ENCODE peak calls at places on chromosomes 13 and 19, in five cellular contexts. Q is osteoblast, H is right cardiac atrium, N is K562, Y is tibial nerve. V is an unnamed sample. For H3K9me3 and H3K4me1, the result is how much of the 10 kb centered on the place peaks cover.

GRCh38 chr13:22915442-22916082 is 265.2 kb upstream of the SGCG start:
- DNase-seq in Y (no peak), H (peak), N (peak), Q (peak), V (peak)

GRCh38 chr19:48819366-48819816 is 8.6 kb upstream of the BCAT2 start:
- DNase-seq in H (peak), Y (peak), N (no peak), Q (no peak), V (peak)

GRCh38 chr13:46553521-46553885 is 533 bp downstream of the LRCH1 start:
- DNase-seq in H (no peak), Y (no peak), Q (no peak), N (peak), V (peak)

GRCh38 chr13:51584731-51585191 is 499 bp downstream of the WDFY2 start:
- DNase-seq in H (peak), Y (peak), N (peak), Q (peak), V (no peak)

GRCh38 chr19:33639034-33639681 is 17.4 kb downstream of the CHST8 start:
- DNase-seq in N (no peak), Q (no peak), H (no peak), Y (no peak), V (no peak)

GRCh38 chr13:29791508-29791907 is 58.9 kb downstream of the UBL3 start:
- DNase-seq in N (no peak), H (no peak), Y (no peak), Q (no peak), V (no peak)

GRCh38 chr13:46804391-46804815 is 7.4 kb upstream of the ESD start:
- DNase-seq in Q (peak), H (no peak), N (no peak), Y (no peak), V (no peak)

GRCh38 chr13:110477711-110478245 is 83.7 kb downstream of the RAB20 start:
- DNase-seq in N (no peak), Q (no peak), Y (no peak), H (no peak), V (no peak)

GRCh38 chr13:107457686-107458085 is 757.6 kb downstream of the LIG4 start:
- DNase-seq in Y (no peak), H (no peak), Q (no peak), N (no peak), V (no peak)

GRCh38 chr19:7871280-7871529 is 3.0 kb downstream of the PRR36 start:
- DNase-seq in Y (no peak), H (no peak), Q (no peak), N (no peak), V (no peak)

GRCh38 chr19:12938536-12939291 is at the start of gene CALR:
- DNase-seq in Y (no peak), H (no peak), N (no peak), Q (peak), V (no peak)

GRCh38 chr19:38274734-38275133 is 10.4 kb downstream of the SPINT2 start:
- DNase-seq in N (no peak), Q (peak), Y (no peak), H (peak), V (peak)

GRCh38 chr13:114050536-114051450 is 76.9 kb upstream of the C13orf46 start:
- DNase-seq in Q (no peak), Y (no peak), N (no peak), H (peak), V (no peak)

GRCh38 chr19:45311640-45312039 is 11.0 kb downstream of the CKM start:
- DNase-seq in N (no peak), Y (no peak), H (peak), Q (peak), V (peak)
- H3K4me3 ChIP-seq in N (no peak), Y (no peak), H (no peak), Q (no peak), V (no peak)

GRCh38 chr19:15684828-15685227 is 11.9 kb downstream of the CYP4F12 start:
- DNase-seq in Q (no peak), Y (no peak), N (peak), H (no peak), V (no peak)
- H3K9me3 ChIP-seq in Q (under half), Y (under half), N (under half), H (under half), V (under half)

DNA sequence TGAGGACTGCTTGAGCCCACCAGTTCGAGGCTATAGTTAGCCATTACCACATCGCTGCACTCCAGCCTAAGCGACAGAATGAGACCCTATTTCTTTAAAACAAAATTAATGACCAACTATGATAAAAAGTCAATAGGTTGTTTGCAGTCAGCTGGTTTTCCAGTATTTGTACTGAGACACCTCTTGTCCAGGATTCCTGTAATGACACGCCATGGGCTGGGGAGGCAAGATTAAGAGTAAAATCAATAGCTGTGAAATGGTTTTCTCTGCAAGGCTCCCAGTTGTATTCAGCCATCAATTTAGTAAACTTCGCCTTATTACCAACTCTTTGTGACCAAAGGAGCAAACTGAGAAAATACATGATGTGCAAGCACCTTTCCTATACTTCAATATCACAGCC is 29.5 kb downstream of the STK24 start:
- DNase-seq in N (no peak), H (no peak), Y (no peak), Q (no peak), V (no peak)
- H3K4me1 ChIP-seq in N (under half), H (under half), Y (under half), Q (under half), V (under half)

GRCh38 chr19:41941410-41942202 is 13.4 kb upstream of the ERFL start:
- DNase-seq in Q (peak), N (no peak), Y (no peak), H (peak), V (no peak)

GRCh38 chr19:41937976-41938375 is 9.7 kb upstream of the ERFL start:
- DNase-seq in N (no peak), H (peak), Y (no peak), Q (peak), V (no peak)

GRCh38 chr19:41939861-41940442 is 11.7 kb upstream of the ERFL start:
- DNase-seq in Y (no peak), N (peak), Q (peak), H (peak), V (no peak)

GRCh38 chr19:41937525-41937924 is 9.3 kb upstream of the ERFL start:
- DNase-seq in Y (no peak), N (no peak), Q (no peak), H (peak), V (no peak)

DNA sequence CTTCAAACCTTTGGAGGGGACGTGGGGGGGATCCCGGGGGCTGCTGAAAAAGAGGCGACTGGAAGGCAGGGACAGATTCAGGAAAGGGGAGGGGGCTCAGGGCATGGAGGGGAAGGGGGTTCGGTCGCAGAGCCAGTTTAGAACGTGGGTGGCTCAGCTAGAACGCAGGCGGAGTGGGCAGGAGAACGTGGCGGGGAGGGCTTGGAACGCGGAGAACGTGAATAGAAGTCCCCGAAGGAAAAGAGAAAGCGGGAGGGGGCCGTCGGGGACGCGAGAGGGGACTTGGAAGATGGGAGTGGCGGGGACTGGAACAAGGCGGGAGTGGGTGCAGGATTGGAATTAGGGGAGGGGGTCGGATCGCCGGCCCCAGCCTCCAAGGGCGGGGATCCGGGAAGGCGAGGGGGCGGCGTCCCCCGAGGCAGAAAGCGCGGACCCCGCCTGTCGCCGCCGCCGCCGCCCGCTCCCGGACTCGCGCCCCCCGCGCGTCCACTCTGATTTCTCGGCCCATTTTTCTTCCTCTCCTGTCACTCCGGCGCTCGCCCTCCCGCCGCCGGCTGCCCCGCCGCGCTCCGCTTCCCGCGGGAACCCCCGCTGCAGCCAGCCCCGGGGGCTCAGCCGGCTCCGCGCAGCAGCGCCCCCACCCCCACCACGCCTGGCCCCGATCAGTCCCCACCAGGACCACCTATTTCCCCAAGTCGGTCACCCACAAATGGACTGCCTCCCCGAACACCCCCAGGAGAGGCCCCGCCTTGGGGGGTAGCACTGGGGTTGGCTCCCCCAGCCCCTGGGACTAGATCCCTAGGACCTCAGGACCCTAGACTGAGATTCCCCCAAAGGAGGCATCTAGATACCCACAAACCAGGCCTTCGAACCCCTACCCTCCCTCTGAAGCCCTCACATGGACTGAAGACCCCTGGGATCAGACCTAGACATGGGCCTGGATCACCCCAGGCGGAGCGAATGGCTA is 12.5 kb upstream of the ERFL start:
- DNase-seq in N (peak), Q (peak), H (peak), Y (no peak), V (no peak)
- H3K4me3 ChIP-seq in N (peak), Q (peak), H (peak), Y (peak), V (peak)

DNA sequence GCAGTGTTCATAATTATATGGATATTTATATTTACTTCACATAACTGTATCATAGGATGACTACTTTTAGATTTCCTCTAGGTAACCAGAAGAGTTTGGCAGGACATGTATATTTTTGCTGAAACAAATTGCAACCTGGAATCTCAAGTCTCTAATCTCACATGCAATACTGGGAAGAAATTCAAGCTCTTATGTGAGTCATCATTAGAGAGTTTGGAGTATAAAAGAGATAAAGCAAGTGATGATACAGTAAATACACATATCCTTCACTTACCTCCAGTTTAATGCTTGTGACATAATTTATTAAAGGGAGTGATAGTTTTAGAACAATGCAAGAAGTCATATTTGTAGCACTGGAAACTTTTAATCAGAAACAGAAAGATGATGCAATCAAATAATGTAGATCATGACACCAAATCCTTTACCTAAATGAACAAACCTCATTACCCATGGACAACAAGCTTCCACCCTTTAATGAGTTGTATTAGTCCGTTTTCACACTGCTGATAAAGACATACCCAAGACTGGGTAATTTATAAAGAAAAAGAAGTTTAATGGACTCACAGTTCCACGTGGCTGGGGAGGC is 15.8 kb upstream of the OR7A17 start:
- DNase-seq in Q (no peak), N (no peak), Y (no peak), H (no peak), V (no peak)
- H3K9me3 ChIP-seq in Q (under half), N (under half), Y (under half), H (under half), V (under half)

GRCh38 chr19:41263850-41264580 is at the start of gene HNRNPUL1:
- DNase-seq in N (peak), H (peak), Y (peak), Q (peak), V (peak)
- H3K4me1 ChIP-seq in N (under half), H (under half), Y (under half), Q (under half), V (under half)

DNA sequence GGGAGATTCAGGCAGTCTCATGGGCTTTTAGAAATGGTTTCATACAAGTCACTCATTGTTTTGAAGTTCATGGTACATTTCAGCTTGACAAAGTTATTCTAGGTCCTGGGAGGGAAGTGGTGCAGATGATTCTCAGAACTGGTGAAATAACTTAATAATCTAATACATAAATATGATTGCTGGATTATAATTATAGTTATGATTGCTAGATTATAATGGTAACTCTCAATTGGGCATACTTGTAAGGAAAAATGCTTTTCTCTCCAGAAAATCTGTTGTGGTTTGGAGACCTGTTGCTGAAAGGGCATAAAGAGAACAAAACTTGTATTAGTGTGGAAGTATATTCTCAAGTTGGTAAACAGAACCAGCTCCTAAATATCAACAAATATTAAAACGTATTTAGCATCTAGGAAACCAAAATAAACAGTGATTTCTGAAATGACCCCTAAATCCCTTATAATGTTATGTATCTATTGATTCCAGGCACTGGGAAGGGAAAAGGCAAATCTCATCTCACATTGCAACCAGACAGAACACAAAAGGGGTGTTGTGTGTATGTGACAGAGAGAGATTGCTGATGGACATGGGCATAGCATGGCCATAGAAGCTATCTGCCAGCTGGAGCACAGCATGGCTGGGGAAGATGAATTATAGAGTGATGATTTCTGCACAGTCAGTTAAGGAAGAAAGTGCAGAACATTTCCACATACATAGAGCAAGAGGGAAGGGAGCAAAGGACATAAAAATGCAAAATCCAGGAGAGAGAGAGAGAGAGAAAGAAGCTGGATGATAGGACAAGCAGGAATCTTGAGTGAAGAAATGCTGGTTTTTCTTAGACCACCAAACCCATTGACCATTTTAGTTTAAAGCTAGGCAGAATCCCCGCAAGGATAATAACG is 87.1 kb upstream of the FRY start:
- DNase-seq in H (no peak), N (no peak), Q (no peak), Y (no peak), V (no peak)
- H3K4me3 ChIP-seq in H (no peak), N (no peak), Q (peak), Y (no peak), V (no peak)

DNA sequence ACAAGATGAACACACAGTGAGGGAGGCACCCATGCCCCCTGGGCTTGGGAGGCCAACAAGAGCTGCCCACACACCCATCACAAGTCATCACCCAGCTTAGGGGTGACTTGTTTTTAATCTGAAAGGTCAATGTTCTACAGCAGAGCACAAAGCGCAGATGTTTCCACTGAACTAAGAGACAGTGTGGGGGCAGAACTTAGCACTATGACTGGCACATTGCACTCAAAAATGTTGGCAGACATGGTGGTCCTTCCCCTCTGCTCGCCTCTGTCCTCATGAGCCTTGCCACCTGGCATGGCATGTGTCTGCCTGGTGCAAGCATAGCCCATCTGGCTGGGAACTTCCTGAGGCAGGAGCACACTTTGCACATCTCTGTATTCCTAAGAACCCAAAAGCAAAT is 81.4 kb upstream of the ZNF98 start:
- DNase-seq in N (no peak), Q (no peak), H (no peak), Y (no peak), V (no peak)
- H3K9me3 ChIP-seq in N (under half), Q (under half), H (under half), Y (half or more), V (half or more)

GRCh38 chr19:10768936-10769335 is 51.1 kb downstream of the DNM2 start:
- DNase-seq in N (no peak), Y (no peak), Q (no peak), H (no peak), V (no peak)
- H3K4me1 ChIP-seq in N (under half), Y (under half), Q (under half), H (under half), V (half or more)